ENCODE peak calls at places on chromosomes 12 and 14, in seven cellular contexts. One of them, this sample, is unnamed.
A peak's percentile ranks its signal among the peaks of the same experiment; 100 is the strongest.

GRCh38 chr14:89955418-89956293 is at the start of gene TDP1:
- DNase-seq in esophagus squamous epithelium: peak; percentile 67
- DNase-seq in psoas muscle: peak; percentile 97
- DNase-seq in fibroblast of the aortic adventitia: peak; percentile 93
- DNase-seq in left lung: peak; percentile 97
- DNase-seq in endodermal cell: peak; percentile 99
- DNase-seq in Peyer's patch: peak; percentile 97
- DNase-seq in this sample: peak; percentile 99

GRCh38 chr14:88300817-88301216 is 22.3 kb downstream of the KCNK10 start:
- DNase-seq in esophagus squamous epithelium: no peak
- DNase-seq in psoas muscle: no peak
- DNase-seq in fibroblast of the aortic adventitia: no peak
- DNase-seq in left lung: no peak
- DNase-seq in endodermal cell: no peak
- DNase-seq in Peyer's patch: no peak
- DNase-seq in this sample: no peak

GRCh38 chr12:123379391-123379790 is 4.5 kb upstream of the KMT5A start:
- DNase-seq in esophagus squamous epithelium: no peak
- DNase-seq in psoas muscle: no peak
- DNase-seq in fibroblast of the aortic adventitia: no peak
- DNase-seq in left lung: no peak
- DNase-seq in endodermal cell: no peak
- DNase-seq in Peyer's patch: no peak
- DNase-seq in this sample: no peak

GRCh38 chr12:6267007-6267721 is 43.3 kb upstream of the PLEKHG6 start:
- DNase-seq in esophagus squamous epithelium: no peak
- DNase-seq in psoas muscle: no peak
- DNase-seq in fibroblast of the aortic adventitia: no peak
- DNase-seq in left lung: no peak
- DNase-seq in endodermal cell: no peak
- DNase-seq in Peyer's patch: peak; percentile 30
- DNase-seq in this sample: no peak

GRCh38 chr14:87960013-87960787 is 32.8 kb downstream of the GALC start:
- DNase-seq in esophagus squamous epithelium: no peak
- DNase-seq in psoas muscle: no peak
- DNase-seq in fibroblast of the aortic adventitia: no peak
- DNase-seq in left lung: no peak
- DNase-seq in endodermal cell: no peak
- DNase-seq in Peyer's patch: no peak
- DNase-seq in this sample: no peak

GRCh38 chr12:72546106-72546505 is 273.9 kb downstream of the TRHDE start:
- DNase-seq in esophagus squamous epithelium: no peak
- DNase-seq in psoas muscle: no peak
- DNase-seq in fibroblast of the aortic adventitia: no peak
- DNase-seq in left lung: no peak
- DNase-seq in endodermal cell: no peak
- DNase-seq in Peyer's patch: no peak
- DNase-seq in this sample: no peak

GRCh38 chr12:105013892-105014291 is 27.8 kb downstream of the NOPCHAP1 start:
- DNase-seq in esophagus squamous epithelium: no peak
- DNase-seq in psoas muscle: no peak
- DNase-seq in fibroblast of the aortic adventitia: no peak
- DNase-seq in left lung: no peak
- DNase-seq in endodermal cell: no peak
- DNase-seq in Peyer's patch: no peak
- DNase-seq in this sample: peak; percentile 64

GRCh38 chr12:24719293-24719721 is 229.6 kb downstream of the BCAT1 start:
- DNase-seq in esophagus squamous epithelium: no peak
- DNase-seq in psoas muscle: no peak
- DNase-seq in fibroblast of the aortic adventitia: peak; percentile 38
- DNase-seq in left lung: no peak
- DNase-seq in endodermal cell: no peak
- DNase-seq in Peyer's patch: no peak
- DNase-seq in this sample: no peak

GRCh38 chr14:52844262-52845060 is 53.1 kb upstream of the GNPNAT1 start:
- DNase-seq in esophagus squamous epithelium: no peak
- DNase-seq in psoas muscle: no peak
- DNase-seq in fibroblast of the aortic adventitia: peak; percentile 51
- DNase-seq in left lung: no peak
- DNase-seq in endodermal cell: peak; percentile 67
- DNase-seq in Peyer's patch: no peak
- DNase-seq in this sample: peak; percentile 76

GRCh38 chr12:54565658-54566552 is 16.5 kb downstream of the PDE1B start:
- DNase-seq in esophagus squamous epithelium: no peak
- DNase-seq in psoas muscle: no peak
- DNase-seq in fibroblast of the aortic adventitia: no peak
- DNase-seq in left lung: no peak
- DNase-seq in endodermal cell: peak; percentile 91
- DNase-seq in Peyer's patch: no peak
- DNase-seq in this sample: peak; percentile 76

GRCh38 chr12:100987552-100988277 is 193.1 kb downstream of the ANO4 start:
- DNase-seq in esophagus squamous epithelium: no peak
- DNase-seq in psoas muscle: peak; percentile 11
- DNase-seq in fibroblast of the aortic adventitia: peak; percentile 62
- DNase-seq in left lung: no peak
- DNase-seq in endodermal cell: peak; percentile 93
- DNase-seq in Peyer's patch: no peak
- DNase-seq in this sample: peak; percentile 91

GRCh38 chr12:102454808-102455760 is 25.3 kb downstream of the IGF1 start:
- DNase-seq in esophagus squamous epithelium: no peak
- DNase-seq in psoas muscle: peak; percentile 34
- DNase-seq in fibroblast of the aortic adventitia: peak; percentile 40
- DNase-seq in left lung: peak; percentile 60
- DNase-seq in endodermal cell: no peak
- DNase-seq in Peyer's patch: no peak
- DNase-seq in this sample: no peak

GRCh38 chr12:48002179-48002601 is 2.1 kb downstream of the COL2A1 start:
- DNase-seq in esophagus squamous epithelium: no peak
- DNase-seq in psoas muscle: no peak
- DNase-seq in fibroblast of the aortic adventitia: peak; percentile 5
- DNase-seq in left lung: no peak
- DNase-seq in endodermal cell: peak; percentile 83
- DNase-seq in Peyer's patch: no peak
- DNase-seq in this sample: peak; percentile 43

GRCh38 chr12:116609715-116610114 is 50.5 kb downstream of the MAP1LC3B2 start:
- DNase-seq in esophagus squamous epithelium: no peak
- DNase-seq in psoas muscle: no peak
- DNase-seq in fibroblast of the aortic adventitia: no peak
- DNase-seq in left lung: no peak
- DNase-seq in endodermal cell: peak; percentile 83
- DNase-seq in Peyer's patch: no peak
- DNase-seq in this sample: peak; percentile 74

GRCh38 chr12:87953257-87953860 is 75.8 kb downstream of the C12orf50 start:
- DNase-seq in esophagus squamous epithelium: no peak
- DNase-seq in psoas muscle: no peak
- DNase-seq in fibroblast of the aortic adventitia: peak; percentile 78
- DNase-seq in left lung: no peak
- DNase-seq in endodermal cell: peak; percentile 64
- DNase-seq in Peyer's patch: no peak
- DNase-seq in this sample: peak; percentile 67

GRCh38 chr12:15044461-15044860 is 71.6 kb downstream of the PDE6H start:
- DNase-seq in esophagus squamous epithelium: no peak
- DNase-seq in psoas muscle: no peak
- DNase-seq in fibroblast of the aortic adventitia: peak; percentile 48
- DNase-seq in left lung: no peak
- DNase-seq in endodermal cell: no peak
- DNase-seq in Peyer's patch: no peak
- DNase-seq in this sample: no peak

GRCh38 chr12:19287302-19287701 is 152.0 kb upstream of the AEBP2 start:
- DNase-seq in esophagus squamous epithelium: no peak
- DNase-seq in psoas muscle: no peak
- DNase-seq in fibroblast of the aortic adventitia: peak; percentile 68
- DNase-seq in left lung: no peak
- DNase-seq in endodermal cell: no peak
- DNase-seq in Peyer's patch: no peak
- DNase-seq in this sample: no peak

GRCh38 chr14:103071544-103072251 is 12.3 kb upstream of the LBHD2 start:
- DNase-seq in esophagus squamous epithelium: no peak
- DNase-seq in psoas muscle: no peak
- DNase-seq in fibroblast of the aortic adventitia: peak; percentile 38
- DNase-seq in left lung: peak; percentile 39
- DNase-seq in endodermal cell: no peak
- DNase-seq in Peyer's patch: peak; percentile 54
- DNase-seq in this sample: no peak

GRCh38 chr12:92144045-92144630 is 1.5 kb downstream of the BTG1 start:
- DNase-seq in esophagus squamous epithelium: peak; percentile 41
- DNase-seq in psoas muscle: peak; percentile 48
- DNase-seq in fibroblast of the aortic adventitia: peak; percentile 96
- DNase-seq in left lung: peak; percentile 82
- DNase-seq in endodermal cell: peak; percentile 91
- DNase-seq in Peyer's patch: peak; percentile 59
- DNase-seq in this sample: peak; percentile 95

GRCh38 chr14:20811994-20812393 is 9.3 kb upstream of the RNASE1 start:
- DNase-seq in esophagus squamous epithelium: no peak
- DNase-seq in psoas muscle: no peak
- DNase-seq in fibroblast of the aortic adventitia: no peak
- DNase-seq in left lung: no peak
- DNase-seq in endodermal cell: peak; percentile 31
- DNase-seq in Peyer's patch: peak; percentile 58
- DNase-seq in this sample: no peak

GRCh38 chr12:99954724-99955123 is 30.0 kb downstream of the ANKS1B start:
- DNase-seq in esophagus squamous epithelium: no peak
- DNase-seq in psoas muscle: no peak
- DNase-seq in fibroblast of the aortic adventitia: no peak
- DNase-seq in left lung: no peak
- DNase-seq in endodermal cell: no peak
- DNase-seq in Peyer's patch: no peak
- DNase-seq in this sample: no peak

GRCh38 chr12:49043856-49044258 is 16.7 kb downstream of the KMT2D start:
- DNase-seq in esophagus squamous epithelium: no peak
- DNase-seq in psoas muscle: peak; percentile 72
- DNase-seq in fibroblast of the aortic adventitia: peak; percentile 50
- DNase-seq in left lung: peak; percentile 64
- DNase-seq in endodermal cell: peak; percentile 97
- DNase-seq in Peyer's patch: peak; percentile 76
- DNase-seq in this sample: peak; percentile 79

GRCh38 chr12:116920939-116921338 is 10.2 kb downstream of the FBXW8 start:
- DNase-seq in esophagus squamous epithelium: no peak
- DNase-seq in psoas muscle: no peak
- DNase-seq in fibroblast of the aortic adventitia: peak; percentile 28
- DNase-seq in left lung: no peak
- DNase-seq in endodermal cell: no peak
- DNase-seq in Peyer's patch: no peak
- DNase-seq in this sample: no peak

GRCh38 chr12:107393043-107393725 is 292.4 kb upstream of the PWP1 start:
- DNase-seq in esophagus squamous epithelium: no peak
- DNase-seq in psoas muscle: no peak
- DNase-seq in fibroblast of the aortic adventitia: no peak
- DNase-seq in left lung: no peak
- DNase-seq in endodermal cell: no peak
- DNase-seq in Peyer's patch: no peak
- DNase-seq in this sample: no peak

GRCh38 chr14:58238252-58239247 is 6.1 kb upstream of the PSMA3 start:
- DNase-seq in esophagus squamous epithelium: no peak
- DNase-seq in psoas muscle: no peak
- DNase-seq in fibroblast of the aortic adventitia: peak; percentile 72
- DNase-seq in left lung: no peak
- DNase-seq in endodermal cell: peak; percentile 58
- DNase-seq in Peyer's patch: no peak
- DNase-seq in this sample: peak; percentile 42

GRCh38 chr12:109758406-109759075 is 44.9 kb downstream of the FAM222A start:
- DNase-seq in esophagus squamous epithelium: no peak
- DNase-seq in psoas muscle: no peak
- DNase-seq in fibroblast of the aortic adventitia: no peak
- DNase-seq in left lung: no peak
- DNase-seq in endodermal cell: peak; percentile 67
- DNase-seq in Peyer's patch: peak; percentile 37
- DNase-seq in this sample: peak; percentile 37

GRCh38 chr14:23932639-23933038 is 20.9 kb upstream of the DHRS4 start:
- DNase-seq in esophagus squamous epithelium: no peak
- DNase-seq in psoas muscle: no peak
- DNase-seq in fibroblast of the aortic adventitia: no peak
- DNase-seq in left lung: no peak
- DNase-seq in endodermal cell: no peak
- DNase-seq in Peyer's patch: no peak
- DNase-seq in this sample: no peak

DNA sequence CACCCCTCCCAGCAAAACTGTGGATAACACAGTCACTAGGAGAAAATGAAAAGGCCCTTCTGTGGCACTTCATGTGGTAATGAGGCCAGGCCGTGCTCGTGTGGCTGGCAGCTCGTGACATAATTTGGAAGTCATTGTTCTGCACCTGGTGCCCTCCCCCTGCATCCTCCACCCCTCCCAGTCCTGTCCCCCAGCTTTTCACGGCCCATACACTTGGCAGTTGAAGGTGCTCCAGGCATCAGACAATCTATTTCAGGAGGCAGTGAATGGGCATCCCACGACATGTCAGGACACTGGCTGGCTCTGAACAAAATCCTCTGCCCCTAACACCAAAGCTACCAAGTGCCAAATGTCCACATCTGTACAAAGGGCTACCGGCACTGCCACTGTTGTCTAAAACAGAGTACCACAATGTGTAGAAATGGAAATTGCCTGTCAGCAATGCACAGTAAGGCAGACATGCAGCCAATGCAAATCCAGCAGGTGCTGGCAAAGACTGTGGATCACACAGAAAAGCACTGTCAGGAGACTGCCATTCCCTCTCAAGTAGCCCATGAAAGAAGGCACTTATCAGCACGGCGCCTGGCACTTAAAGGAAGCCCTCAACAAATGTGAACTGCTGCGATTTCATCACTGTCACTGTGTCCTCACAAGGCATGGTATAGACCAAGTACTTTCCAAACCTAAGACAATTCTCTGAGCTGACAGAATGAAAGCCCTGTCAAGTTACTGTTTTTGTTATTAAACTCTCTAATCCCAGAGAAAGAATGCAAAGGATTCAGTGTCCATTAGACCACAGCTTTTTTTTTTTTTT is 39.1 kb downstream of the CORO1C start:
- DNase-seq in esophagus squamous epithelium: no peak
- DNase-seq in psoas muscle: peak; percentile 41
- DNase-seq in fibroblast of the aortic adventitia: no peak
- DNase-seq in left lung: peak; percentile 70
- DNase-seq in endodermal cell: peak; percentile 72
- DNase-seq in Peyer's patch: no peak
- DNase-seq in this sample: peak; percentile 50
- H3K4me3 ChIP-seq in esophagus squamous epithelium: peak overlapping the region; percentile 57
- H3K4me3 ChIP-seq in psoas muscle: peak overlapping the region; percentile 55
- H3K4me3 ChIP-seq in fibroblast of the aortic adventitia: peak overlapping the region; percentile 11
- H3K4me3 ChIP-seq in left lung: no peak overlapping the region
- H3K4me3 ChIP-seq in endodermal cell: no peak overlapping the region
- H3K4me3 ChIP-seq in Peyer's patch: no peak overlapping the region
- H3K4me3 ChIP-seq in this sample: no peak overlapping the region

GRCh38 chr14:94113490-94113889 is 3.0 kb downstream of the IFI27 start:
- DNase-seq in esophagus squamous epithelium: no peak
- DNase-seq in psoas muscle: no peak
- DNase-seq in fibroblast of the aortic adventitia: peak; percentile 39
- DNase-seq in left lung: no peak
- DNase-seq in endodermal cell: peak; percentile 17
- DNase-seq in Peyer's patch: no peak
- DNase-seq in this sample: no peak
- H3K4me3 ChIP-seq in esophagus squamous epithelium: peak overlapping the region; percentile 65
- H3K4me3 ChIP-seq in psoas muscle: peak overlapping the region; percentile 54
- H3K4me3 ChIP-seq in fibroblast of the aortic adventitia: no peak overlapping the region
- H3K4me3 ChIP-seq in left lung: no peak overlapping the region
- H3K4me3 ChIP-seq in endodermal cell: no peak overlapping the region
- H3K4me3 ChIP-seq in Peyer's patch: no peak overlapping the region
- H3K4me3 ChIP-seq in this sample: no peak overlapping the region

GRCh38 chr12:50506753-50507473 is 2.1 kb downstream of the DIP2B start:
- DNase-seq in esophagus squamous epithelium: no peak
- DNase-seq in psoas muscle: no peak
- DNase-seq in fibroblast of the aortic adventitia: peak; percentile 53
- DNase-seq in left lung: no peak
- DNase-seq in endodermal cell: no peak
- DNase-seq in Peyer's patch: no peak
- DNase-seq in this sample: no peak
- H3K4me3 ChIP-seq in esophagus squamous epithelium: peak overlapping the region; percentile 98
- H3K4me3 ChIP-seq in psoas muscle: peak overlapping the region; percentile 98
- H3K4me3 ChIP-seq in fibroblast of the aortic adventitia: peak overlapping the region; percentile 92
- H3K4me3 ChIP-seq in left lung: peak overlapping the region; percentile 80
- H3K4me3 ChIP-seq in endodermal cell: peak overlapping the region; percentile 93
- H3K4me3 ChIP-seq in Peyer's patch: peak overlapping the region; percentile 85
- H3K4me3 ChIP-seq in this sample: no peak overlapping the region

GRCh38 chr14:73750161-73750901 is 36.1 kb upstream of the PNMA1 start:
- DNase-seq in esophagus squamous epithelium: no peak
- DNase-seq in psoas muscle: no peak
- DNase-seq in fibroblast of the aortic adventitia: no peak
- DNase-seq in left lung: no peak
- DNase-seq in endodermal cell: no peak
- DNase-seq in Peyer's patch: peak; percentile 31
- DNase-seq in this sample: peak; percentile 70
- H3K4me3 ChIP-seq in esophagus squamous epithelium: no peak overlapping the region
- H3K4me3 ChIP-seq in psoas muscle: no peak overlapping the region
- H3K4me3 ChIP-seq in fibroblast of the aortic adventitia: no peak overlapping the region
- H3K4me3 ChIP-seq in left lung: no peak overlapping the region
- H3K4me3 ChIP-seq in endodermal cell: no peak overlapping the region
- H3K4me3 ChIP-seq in Peyer's patch: no peak overlapping the region
- H3K4me3 ChIP-seq in this sample: no peak overlapping the region

This sample was measured in mesendoderm.